ENCODE peak calls at places on chromosomes 1 and 21, in five cellular contexts. Z is H9, T is H1, O is mesenchymal stem cell, E is neuronal stem cell. Y is an unnamed sample.

GRCh38 chr1:167171286-167171929 is 49.3 kb upstream of the POU2F1 start:
- DNase-seq in O (no peak), Z (no peak), T (no peak), E (no peak), Y (no peak)

GRCh38 chr1:22612657-22613056 is 23.8 kb upstream of the C1QA start:
- DNase-seq in O (no peak), E (no peak), Z (no peak), T (no peak), Y (no peak)

GRCh38 chr1:175433586-175434267 is 241.2 kb upstream of the KIAA0040 start:
- DNase-seq in E (no peak), O (peak), Z (no peak), T (no peak), Y (no peak)

GRCh38 chr1:206672844-206673758 is 11.6 kb upstream of the MAPKAPK2 start:
- DNase-seq in T (no peak), Z (no peak), E (no peak), O (peak), Y (peak)

GRCh38 chr1:24535021-24535424 is 20.9 kb upstream of the NCMAP start:
- DNase-seq in T (no peak), O (no peak), Z (no peak), E (no peak), Y (no peak)

GRCh38 chr21:25507522-25507921 is 99.8 kb downstream of the MRPL39 start:
- DNase-seq in T (no peak), E (no peak), O (no peak), Z (no peak), Y (no peak)

GRCh38 chr1:74222701-74223100 is 12.5 kb upstream of the TNNI3K start:
- DNase-seq in T (no peak), Z (no peak), E (no peak), O (no peak), Y (no peak)

GRCh38 chr1:13764933-13765332 is 64.9 kb downstream of the PRDM2 start:
- DNase-seq in Z (peak), O (peak), T (no peak), E (no peak), Y (no peak)

GRCh38 chr1:231583376-231583775 is 43.2 kb upstream of the DISC1 start:
- DNase-seq in O (no peak), E (no peak), T (no peak), Z (no peak), Y (no peak)

GRCh38 chr1:195197116-195197515 is 1411.1 kb downstream of the KCNT2 start:
- DNase-seq in Z (no peak), E (no peak), T (no peak), O (no peak), Y (peak)
- H4K91ac ChIP-seq in Z (no peak), E (no peak), T (no peak), O (no peak), Y (no peak)

GRCh38 chr21:21860888-21861287 is 862.7 kb downstream of the NCAM2 start:
- DNase-seq in E (no peak), O (peak), T (no peak), Z (no peak), Y (peak)

GRCh38 chr21:21858502-21859334 is 860.5 kb downstream of the NCAM2 start:
- DNase-seq in O (no peak), E (no peak), T (no peak), Z (no peak), Y (no peak)
- H2BK12ac ChIP-seq in O (no peak), E (no peak), T (no peak), Z (no peak), Y (no peak)

GRCh38 chr1:9716404-9717192 is 65.1 kb downstream of the PIK3CD start:
- DNase-seq in O (no peak), Z (no peak), E (no peak), T (no peak), Y (no peak)

GRCh38 chr1:9715536-9716226 is 64.2 kb downstream of the PIK3CD start:
- DNase-seq in Z (no peak), E (no peak), O (no peak), T (no peak), Y (no peak)

GRCh38 chr1:9719978-9720722 is 68.6 kb downstream of the PIK3CD start:
- DNase-seq in Z (peak), T (peak), O (no peak), E (no peak), Y (no peak)

GRCh38 chr1:9717193-9718005 is 65.9 kb downstream of the PIK3CD start:
- DNase-seq in E (no peak), Z (peak), T (no peak), O (no peak), Y (no peak)

GRCh38 chr1:9718006-9718680 is 66.6 kb downstream of the PIK3CD start:
- DNase-seq in T (no peak), E (no peak), O (no peak), Z (no peak), Y (no peak)
- H4K91ac ChIP-seq in T (peak), E (no peak), O (peak), Z (peak), Y (peak)

GRCh38 chr1:97464305-97464704 is 456.5 kb downstream of the DPYD start:
- DNase-seq in O (no peak), Z (no peak), E (no peak), T (no peak), Y (no peak)
- H2BK12ac ChIP-seq in O (no peak), Z (no peak), E (no peak), T (no peak), Y (no peak)